ENCODE peak calls at places on chromosomes 11 and 22, in nine cellular contexts. Z is IMR-90, G is adrenal gland, M is A549, W is prostate gland, X is ovary, K is suprapubic skin, B is stomach, D is vagina. R is an unnamed sample.

GRCh38 chr11:109422755-109423113 is 744 bp downstream of the C11orf87 start:
- DNase-seq in Z (no peak), G (no peak), M (no peak), W (no peak), X (no peak), K (no peak), B (no peak), D (no peak), R (no peak)

GRCh38 chr11:10326080-10326964 is 21.4 kb downstream of the ADM start:
- DNase-seq in Z (no peak), G (peak), M (no peak), W (no peak), X (no peak), K (no peak), B (peak), D (no peak), R (peak)

GRCh38 chr22:17818166-17818565 is 43.9 kb upstream of the BID start:
- DNase-seq in Z (no peak), G (no peak), M (no peak), W (no peak), X (no peak), K (no peak), B (no peak), D (no peak), R (no peak)

GRCh38 chr11:6197466-6198200 is 1.4 kb upstream of the OR52W1 start:
- DNase-seq in Z (peak), G (no peak), M (no peak), W (no peak), X (no peak), K (no peak), B (no peak), D (no peak), R (no peak)

GRCh38 chr11:23112987-23113886 is 253.0 kb upstream of the CCDC179 start:
- DNase-seq in Z (peak), G (peak), M (peak), W (peak), X (no peak), K (no peak), B (peak), D (no peak), R (peak)

GRCh38 chr11:126938718-126939117 is 61.9 kb downstream of the KIRREL3 start:
- DNase-seq in Z (no peak), G (no peak), M (no peak), W (no peak), X (no peak), K (no peak), B (no peak), D (no peak), R (no peak)

GRCh38 chr22:46483353-46483752 is 54.1 kb downstream of the CELSR1 start:
- DNase-seq in Z (no peak), G (no peak), M (no peak), W (no peak), X (no peak), K (no peak), B (no peak), D (no peak), R (no peak)

GRCh38 chr11:45852018-45852711 is 4.9 kb downstream of the CRY2 start:
- DNase-seq in Z (no peak), G (no peak), M (no peak), W (no peak), X (no peak), K (no peak), B (no peak), D (no peak), R (no peak)

GRCh38 chr11:7321708-7322448 is 70.2 kb downstream of the SYT9 start:
- DNase-seq in Z (no peak), G (no peak), M (no peak), W (no peak), X (no peak), K (no peak), B (no peak), D (no peak), R (no peak)

GRCh38 chr11:7314811-7315604 is 63.3 kb downstream of the SYT9 start:
- DNase-seq in Z (no peak), G (no peak), M (no peak), W (no peak), X (no peak), K (no peak), B (no peak), D (no peak), R (no peak)

DNA sequence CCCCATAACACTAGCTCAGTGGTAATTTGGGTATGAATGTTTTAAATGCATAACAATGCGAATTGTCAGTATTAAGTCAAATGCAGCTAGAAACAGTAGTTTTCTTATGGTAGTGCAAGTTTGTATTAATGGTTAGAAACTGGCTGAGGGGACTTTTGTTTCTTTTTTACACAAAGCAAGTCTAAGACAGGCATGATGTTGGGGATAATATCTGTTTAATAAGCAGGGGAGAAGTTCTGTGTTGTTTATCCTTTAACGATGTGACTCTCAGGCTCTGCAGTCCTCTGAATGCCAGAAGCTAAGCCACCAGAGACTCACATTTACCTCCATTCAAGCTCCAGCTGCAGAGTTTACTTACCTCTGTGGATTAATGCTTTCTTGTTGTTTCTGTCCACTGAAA is 67.8 kb downstream of the SYT9 start:
- DNase-seq in Z (no peak), G (no peak), M (no peak), W (no peak), X (no peak), K (no peak), B (no peak), D (no peak), R (no peak)
- H3K27ac ChIP-seq in Z (no peak), G (no peak), M (no peak), W (no peak), X (no peak), K (no peak), B (no peak), D (no peak), R (no peak)

GRCh38 chr11:66051766-66052663 is at the start of gene SF3B2:
- DNase-seq in Z (peak), G (peak), M (peak), W (peak), X (peak), K (peak), B (peak), D (peak), R (peak)
- TF ChIP-seq POLR2A in Z (peak), G (peak), M (peak), W (peak), X (peak), K (peak), B (no peak), D (no peak), R (peak)

GRCh38 chr22:23086787-23087186 is 16.5 kb downstream of the GNAZ start:
- DNase-seq in Z (no peak), G (no peak), M (no peak), W (no peak), X (no peak), K (no peak), B (no peak), D (no peak), R (no peak)
- H3K27ac ChIP-seq in Z (no peak), G (no peak), M (no peak), W (no peak), X (no peak), K (no peak), B (no peak), D (no peak), R (no peak)

DNA sequence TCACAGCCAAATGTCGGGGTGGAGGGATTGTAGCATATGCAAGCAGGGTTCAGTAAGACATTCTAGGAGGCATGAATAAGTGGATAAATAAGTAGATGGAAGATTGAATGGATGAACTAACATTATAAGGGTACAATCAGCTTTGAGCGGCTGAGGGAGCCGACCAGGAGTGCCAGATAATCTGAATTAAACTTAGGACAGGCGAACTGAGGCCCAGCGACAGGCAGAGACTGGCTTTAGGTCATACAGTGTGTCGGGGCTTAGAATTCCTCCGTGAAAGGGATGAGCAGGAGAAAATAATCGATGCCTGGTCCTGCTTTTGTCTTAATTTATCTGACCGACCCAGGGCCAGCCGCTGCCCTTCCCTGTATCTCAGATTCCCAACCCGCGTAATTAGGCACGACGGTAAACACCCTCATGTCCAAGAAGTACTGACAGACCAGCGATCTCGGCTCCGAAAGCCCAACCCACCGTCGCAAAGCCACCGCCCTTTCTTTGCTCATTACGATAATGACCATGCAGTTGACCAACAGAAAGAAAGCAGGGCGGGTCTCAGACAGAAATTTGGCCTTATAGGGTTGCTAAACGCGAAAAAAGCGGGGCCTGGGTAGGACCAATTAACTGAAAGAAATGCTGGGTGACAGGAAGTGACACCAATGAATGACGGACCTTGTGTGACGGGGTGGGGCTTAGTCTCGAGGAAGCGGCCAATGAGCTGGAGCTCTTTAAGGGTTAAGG is 523 bp downstream of the ANAPC15 start:
- DNase-seq in Z (peak), G (peak), M (peak), W (peak), X (peak), K (peak), B (peak), D (peak), R (peak)
- TF ChIP-seq POLR2A in Z (peak), G (peak), M (peak), W (peak), X (peak), K (peak), B (peak), D (peak), R (peak)

GRCh38 chr22:36321797-36322601 is 65.8 kb downstream of the MYH9 start:
- DNase-seq in Z (no peak), G (peak), M (no peak), W (no peak), X (no peak), K (no peak), B (no peak), D (no peak), R (no peak)

GRCh38 chr22:36323855-36324331 is 63.9 kb downstream of the MYH9 start:
- DNase-seq in Z (no peak), G (peak), M (no peak), W (no peak), X (peak), K (no peak), B (no peak), D (no peak), R (no peak)

GRCh38 chr22:36324414-36324813 is 63.4 kb downstream of the MYH9 start:
- DNase-seq in Z (no peak), G (peak), M (no peak), W (no peak), X (no peak), K (no peak), B (no peak), D (no peak), R (no peak)

GRCh38 chr22:36322602-36322915 is 65.2 kb downstream of the MYH9 start:
- DNase-seq in Z (no peak), G (no peak), M (no peak), W (no peak), X (no peak), K (no peak), B (no peak), D (no peak), R (no peak)

DNA sequence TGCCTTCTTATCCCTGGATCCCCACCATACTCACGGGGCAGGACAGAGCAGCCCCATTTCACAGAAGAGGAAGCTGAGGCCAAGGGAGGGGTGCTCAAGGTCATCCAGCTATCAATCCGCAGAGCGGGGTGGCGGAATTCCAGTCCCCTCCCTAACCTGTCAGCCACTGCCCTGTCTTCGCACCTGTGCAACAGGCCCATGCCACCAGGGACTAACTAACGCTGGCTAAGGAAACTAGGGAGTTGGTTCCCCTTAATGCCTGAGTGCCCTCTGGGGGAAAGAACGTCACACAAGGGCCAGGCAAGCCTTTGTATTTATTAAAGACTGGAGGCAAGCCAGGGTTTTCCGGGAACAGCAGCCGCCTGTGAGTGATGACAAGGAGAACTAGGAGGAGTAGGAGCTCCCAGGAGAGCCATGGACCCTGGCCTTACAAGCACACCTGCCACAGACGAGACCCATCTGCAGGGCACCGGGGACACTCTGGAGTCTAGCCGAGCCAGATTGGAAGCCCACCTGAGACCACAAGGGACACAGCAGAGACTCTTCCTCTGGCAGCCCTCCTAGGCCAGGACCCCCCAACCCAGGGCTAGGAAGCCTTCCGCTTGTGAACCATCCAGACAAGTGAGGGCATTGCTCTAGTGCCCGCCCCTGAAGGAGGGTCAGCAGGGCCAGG is 64.4 kb downstream of the MYH9 start:
- DNase-seq in Z (peak), G (peak), M (no peak), W (peak), X (peak), K (no peak), B (peak), D (no peak), R (peak)
- H3K27ac ChIP-seq in Z (peak), G (peak), M (no peak), W (peak), X (peak), K (peak), B (peak), D (peak), R (peak)

GRCh38 chr22:29883831-29884139 is 811 bp downstream of the MTMR3 start:
- DNase-seq in Z (peak), G (no peak), M (no peak), W (no peak), X (no peak), K (no peak), B (no peak), D (no peak), R (no peak)

GRCh38 chr22:29882716-29883044 is 294 bp upstream of the MTMR3 start:
- DNase-seq in Z (no peak), G (no peak), M (no peak), W (no peak), X (no peak), K (no peak), B (no peak), D (no peak), R (no peak)

GRCh38 chr22:29885610-29886009 is 2.6 kb downstream of the MTMR3 start:
- DNase-seq in Z (no peak), G (no peak), M (no peak), W (no peak), X (no peak), K (no peak), B (no peak), D (no peak), R (no peak)

GRCh38 chr22:29886601-29887000 is 3.6 kb downstream of the MTMR3 start:
- DNase-seq in Z (no peak), G (no peak), M (no peak), W (no peak), X (no peak), K (no peak), B (no peak), D (no peak), R (no peak)

DNA sequence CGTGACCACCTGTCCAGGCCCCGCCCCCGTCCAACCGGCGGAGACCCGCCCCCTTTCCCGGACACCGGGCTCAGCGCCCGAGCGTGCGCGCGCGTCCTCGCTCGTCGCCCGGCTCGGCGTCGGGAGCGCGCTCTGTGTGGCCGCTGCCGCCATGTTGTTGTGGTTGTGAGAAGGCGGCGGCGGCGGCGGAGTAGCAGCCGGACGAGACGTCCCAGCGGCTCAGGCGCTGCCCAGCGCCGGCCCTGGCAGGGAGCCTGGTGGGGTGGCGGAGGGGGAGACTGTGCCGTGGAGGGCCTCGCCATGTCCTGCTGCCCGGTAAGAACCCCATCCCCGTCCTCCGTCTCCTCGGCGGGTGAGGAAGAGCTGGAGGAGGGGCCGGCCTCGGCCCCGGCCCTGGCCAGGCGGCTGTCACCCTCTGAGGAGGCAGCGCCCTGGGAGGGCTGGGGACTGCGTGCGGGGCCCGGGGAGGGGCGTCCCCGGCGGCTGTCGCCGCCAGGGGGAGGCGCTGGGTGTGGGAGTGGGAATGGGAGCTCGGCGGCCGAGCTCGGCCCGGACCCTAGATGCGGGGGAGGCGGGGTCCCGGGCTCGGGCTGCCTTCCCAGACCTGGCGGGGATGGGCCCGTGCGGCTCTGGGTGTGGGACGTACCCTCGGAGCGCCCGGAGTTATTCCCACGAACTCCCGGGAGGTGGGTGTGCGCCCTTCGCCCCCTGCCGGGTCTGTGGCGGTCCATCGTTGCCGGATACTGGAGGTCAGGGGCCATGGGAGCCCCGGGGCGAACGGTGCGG is at the start of gene MTMR3:
- DNase-seq in Z (peak), G (peak), M (peak), W (peak), X (peak), K (peak), B (peak), D (peak), R (peak)
- TF ChIP-seq POLR2A in Z (peak), G (peak), M (peak), W (peak), X (peak), K (peak), B (no peak), D (no peak), R (peak)

GRCh38 chr11:26231252-26231661 is 100.7 kb upstream of the ANO3 start:
- DNase-seq in Z (peak), G (no peak), M (no peak), W (no peak), X (no peak), K (no peak), B (no peak), D (no peak), R (no peak)
- H3K27ac ChIP-seq in Z (peak), G (no peak), M (peak), W (no peak), X (no peak), K (no peak), B (no peak), D (no peak), R (no peak)

DNA sequence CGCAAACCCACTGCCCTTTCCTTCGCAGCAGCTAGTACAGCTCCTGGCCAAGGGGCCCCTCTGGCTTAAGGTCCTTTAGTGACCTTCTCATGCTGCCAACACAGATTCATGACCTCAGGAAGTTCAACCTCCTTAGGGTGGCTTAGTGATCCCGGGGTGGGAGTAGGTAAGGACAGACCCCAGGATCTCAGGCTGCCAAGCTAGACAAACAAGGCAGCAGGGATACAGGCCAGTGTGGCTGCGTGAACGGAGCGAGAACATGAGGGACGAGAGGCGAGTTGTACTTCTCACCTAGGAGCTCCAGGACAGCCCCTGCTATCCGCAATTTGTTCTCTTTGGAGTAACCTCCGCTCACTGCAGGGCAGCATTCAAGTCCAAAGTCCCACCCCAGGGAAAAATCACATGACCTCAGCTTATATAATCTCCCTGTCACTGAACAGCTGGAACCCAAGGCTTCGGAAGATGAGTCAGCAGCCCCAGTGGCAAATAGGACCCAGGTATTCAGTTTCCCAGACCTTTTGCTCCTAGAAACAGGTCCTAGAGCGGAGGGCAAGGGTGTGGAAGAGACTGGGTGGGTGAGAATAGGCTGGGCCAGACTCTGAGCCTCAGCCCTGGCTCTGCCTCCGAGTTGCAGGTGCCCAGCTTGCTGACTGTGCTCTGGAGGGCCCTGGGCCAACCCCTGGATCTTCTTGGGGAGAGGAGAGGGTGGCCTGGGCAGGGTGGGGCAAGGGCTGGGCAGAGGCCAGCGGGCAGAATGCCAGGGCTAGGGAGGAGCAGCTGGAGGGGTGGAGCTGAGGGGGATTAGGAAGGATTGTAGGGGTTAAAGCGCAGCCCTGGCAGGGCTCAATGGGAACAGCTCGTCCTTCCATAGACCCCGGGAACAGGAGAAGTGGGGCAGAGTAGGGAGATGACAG is 13.1 kb downstream of the USP2 start:
- DNase-seq in Z (peak), G (peak), M (no peak), W (no peak), X (peak), K (peak), B (peak), D (no peak), R (peak)
- TF ChIP-seq POLR2A in Z (no peak), G (peak), M (no peak), W (no peak), X (no peak), K (no peak), B (no peak), D (no peak), R (peak)

DNA sequence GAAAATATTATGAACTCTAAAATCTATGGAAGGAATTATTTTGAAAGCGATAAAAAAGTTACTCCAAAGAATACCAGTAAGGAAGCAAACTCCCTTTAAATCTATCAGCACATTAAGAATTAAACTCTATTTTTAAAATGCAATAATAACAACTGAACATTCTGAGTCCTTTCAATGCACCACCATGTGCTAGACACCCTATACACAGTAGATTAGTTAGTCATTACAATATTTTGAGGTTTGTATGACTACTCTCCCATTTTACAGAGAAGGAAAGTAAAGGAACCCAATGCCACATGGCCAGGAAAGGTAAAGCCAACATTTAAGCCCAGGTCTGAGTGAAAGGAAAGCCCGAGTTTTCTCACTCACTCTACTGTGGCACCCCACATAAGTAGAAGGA is 17.7 kb downstream of the JAML start:
- DNase-seq in Z (no peak), G (no peak), M (no peak), W (no peak), X (no peak), K (no peak), B (no peak), D (no peak), R (no peak)
- H3K27ac ChIP-seq in Z (no peak), G (no peak), M (no peak), W (no peak), X (no peak), K (no peak), B (no peak), D (no peak), R (no peak)

R was measured in transverse colon.